ENCODE peak calls at places on chromosomes 16 and 17, in ten cellular contexts. One of them, this sample, is unnamed.
A peak's percentile ranks its signal among the peaks of the same experiment; 100 is the strongest.

GRCh38 chr16:31693733-31694132 is 166.0 kb downstream of the AHSP start:
- DNase-seq in gastrocnemius medialis: no peak
- DNase-seq in mucosa of descending colon: no peak
- DNase-seq in tibial nerve: no peak
- DNase-seq in lower lobe of right lung: no peak
- DNase-seq in Peyer's patch: no peak
- DNase-seq in mammary epithelial cell: no peak
- DNase-seq in uterus: no peak
- DNase-seq in CD4-positive, alpha-beta memory T cell: no peak
- DNase-seq in lung: no peak
- DNase-seq in this sample: no peak

GRCh38 chr16:58730724-58731370 is 3.3 kb downstream of the GOT2 start:
- DNase-seq in lower lobe of right lung: no peak
- DNase-seq in tibial nerve: no peak
- DNase-seq in mucosa of descending colon: no peak
- DNase-seq in lung: no peak
- DNase-seq in mammary epithelial cell: no peak
- DNase-seq in uterus: no peak
- DNase-seq in CD4-positive, alpha-beta memory T cell: no peak
- DNase-seq in gastrocnemius medialis: no peak
- DNase-seq in Peyer's patch: no peak
- DNase-seq in this sample: no peak

GRCh38 chr16:21708533-21709115 is 44.9 kb downstream of the OTOA start:
- DNase-seq in Peyer's patch: peak; percentile 95
- DNase-seq in lung: peak; percentile 76
- DNase-seq in tibial nerve: peak; percentile 98
- DNase-seq in lower lobe of right lung: peak; percentile 53
- DNase-seq in uterus: peak; percentile 66
- DNase-seq in CD4-positive, alpha-beta memory T cell: peak; percentile 79
- DNase-seq in mammary epithelial cell: peak; percentile 60
- DNase-seq in mucosa of descending colon: peak; percentile 96
- DNase-seq in gastrocnemius medialis: peak; percentile 34
- DNase-seq in this sample: peak; percentile 76

GRCh38 chr17:41521574-41522261 is 3.0 kb upstream of the KRT15 start:
- DNase-seq in CD4-positive, alpha-beta memory T cell: no peak
- DNase-seq in mucosa of descending colon: peak; percentile 77
- DNase-seq in Peyer's patch: peak; percentile 88
- DNase-seq in mammary epithelial cell: peak; percentile 99
- DNase-seq in tibial nerve: no peak
- DNase-seq in lower lobe of right lung: peak; percentile 83
- DNase-seq in lung: peak; percentile 89
- DNase-seq in uterus: no peak
- DNase-seq in gastrocnemius medialis: no peak
- DNase-seq in this sample: no peak

GRCh38 chr16:66658860-66659190 is 37.7 kb downstream of the CMTM4 start:
- DNase-seq in CD4-positive, alpha-beta memory T cell: no peak
- DNase-seq in mammary epithelial cell: no peak
- DNase-seq in lung: no peak
- DNase-seq in lower lobe of right lung: no peak
- DNase-seq in gastrocnemius medialis: no peak
- DNase-seq in mucosa of descending colon: no peak
- DNase-seq in Peyer's patch: no peak
- DNase-seq in tibial nerve: no peak
- DNase-seq in uterus: no peak
- DNase-seq in this sample: no peak

GRCh38 chr17:82892869-82893565 is 53.2 kb upstream of the ZNF750 start:
- DNase-seq in lower lobe of right lung: peak; percentile 68
- DNase-seq in Peyer's patch: peak; percentile 88
- DNase-seq in lung: no peak
- DNase-seq in uterus: no peak
- DNase-seq in gastrocnemius medialis: no peak
- DNase-seq in tibial nerve: no peak
- DNase-seq in mucosa of descending colon: peak; percentile 49
- DNase-seq in mammary epithelial cell: no peak
- DNase-seq in CD4-positive, alpha-beta memory T cell: peak; percentile 90
- DNase-seq in this sample: peak; percentile 80

GRCh38 chr17:75637143-75637538 is 3.9 kb downstream of the SMIM5 start:
- DNase-seq in CD4-positive, alpha-beta memory T cell: no peak
- DNase-seq in mucosa of descending colon: peak; percentile 69
- DNase-seq in uterus: peak; percentile 14
- DNase-seq in lower lobe of right lung: peak; percentile 64
- DNase-seq in Peyer's patch: no peak
- DNase-seq in gastrocnemius medialis: no peak
- DNase-seq in mammary epithelial cell: no peak
- DNase-seq in lung: no peak
- DNase-seq in tibial nerve: no peak
- DNase-seq in this sample: no peak

GRCh38 chr17:65366102-65366844 is 195.2 kb downstream of the AXIN2 start:
- DNase-seq in CD4-positive, alpha-beta memory T cell: no peak
- DNase-seq in tibial nerve: no peak
- DNase-seq in Peyer's patch: no peak
- DNase-seq in mammary epithelial cell: no peak
- DNase-seq in lower lobe of right lung: no peak
- DNase-seq in gastrocnemius medialis: no peak
- DNase-seq in lung: no peak
- DNase-seq in mucosa of descending colon: no peak
- DNase-seq in uterus: no peak
- DNase-seq in this sample: no peak

GRCh38 chr17:8939496-8940334 is 25.8 kb downstream of the PIK3R5 start:
- DNase-seq in gastrocnemius medialis: no peak
- DNase-seq in tibial nerve: no peak
- DNase-seq in mucosa of descending colon: no peak
- DNase-seq in lung: no peak
- DNase-seq in Peyer's patch: no peak
- DNase-seq in mammary epithelial cell: no peak
- DNase-seq in uterus: no peak
- DNase-seq in lower lobe of right lung: no peak
- DNase-seq in CD4-positive, alpha-beta memory T cell: peak; percentile 70
- DNase-seq in this sample: no peak

GRCh38 chr17:8944083-8944482 is 21.4 kb downstream of the PIK3R5 start:
- DNase-seq in lower lobe of right lung: no peak
- DNase-seq in lung: no peak
- DNase-seq in tibial nerve: no peak
- DNase-seq in mammary epithelial cell: no peak
- DNase-seq in Peyer's patch: no peak
- DNase-seq in mucosa of descending colon: no peak
- DNase-seq in gastrocnemius medialis: no peak
- DNase-seq in uterus: no peak
- DNase-seq in CD4-positive, alpha-beta memory T cell: no peak
- DNase-seq in this sample: no peak

GRCh38 chr17:8940866-8941471 is 24.5 kb downstream of the PIK3R5 start:
- DNase-seq in mammary epithelial cell: no peak
- DNase-seq in tibial nerve: no peak
- DNase-seq in uterus: no peak
- DNase-seq in lower lobe of right lung: no peak
- DNase-seq in mucosa of descending colon: no peak
- DNase-seq in Peyer's patch: no peak
- DNase-seq in lung: no peak
- DNase-seq in CD4-positive, alpha-beta memory T cell: no peak
- DNase-seq in gastrocnemius medialis: no peak
- DNase-seq in this sample: peak; percentile 55

GRCh38 chr17:8941520-8941919 is 24.0 kb downstream of the PIK3R5 start:
- DNase-seq in gastrocnemius medialis: no peak
- DNase-seq in uterus: no peak
- DNase-seq in mammary epithelial cell: no peak
- DNase-seq in lower lobe of right lung: peak; percentile 65
- DNase-seq in lung: no peak
- DNase-seq in Peyer's patch: peak; percentile 87
- DNase-seq in mucosa of descending colon: no peak
- DNase-seq in CD4-positive, alpha-beta memory T cell: peak; percentile 72
- DNase-seq in tibial nerve: no peak
- DNase-seq in this sample: peak; percentile 68

DNA sequence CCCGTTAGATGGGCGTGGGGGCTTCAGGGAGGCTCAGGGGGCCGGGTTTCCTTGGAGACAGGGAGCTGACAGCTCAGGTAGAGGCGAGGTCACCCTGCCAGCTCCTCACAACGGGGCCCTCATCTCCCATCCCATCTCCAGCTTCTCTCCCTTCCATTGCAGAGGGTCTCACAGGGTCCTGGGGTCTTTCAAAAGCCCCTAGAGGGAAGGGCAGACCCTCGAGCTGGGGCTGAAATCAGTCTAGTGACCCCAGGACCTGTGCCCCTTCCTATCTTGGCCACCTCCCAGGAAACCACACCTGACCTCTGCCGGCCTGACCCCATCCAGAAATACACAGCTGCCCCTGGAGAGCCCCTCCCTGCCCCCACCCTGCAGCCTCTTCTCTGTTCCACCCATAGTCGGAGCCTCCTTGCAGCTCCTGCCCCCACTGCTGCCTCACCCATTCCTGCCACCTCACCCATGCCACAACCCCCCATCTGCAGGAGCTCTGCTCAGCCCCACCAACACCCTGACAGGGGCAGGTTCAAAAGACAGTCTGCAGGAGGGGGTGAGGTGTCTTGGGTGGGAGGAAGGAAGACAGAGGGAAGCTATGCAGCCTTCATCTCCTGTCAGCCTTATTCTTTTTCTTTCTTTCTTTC is 23.4 kb downstream of the PIK3R5 start:
- DNase-seq in CD4-positive, alpha-beta memory T cell: no peak
- DNase-seq in tibial nerve: no peak
- DNase-seq in mucosa of descending colon: no peak
- DNase-seq in Peyer's patch: no peak
- DNase-seq in lung: no peak
- DNase-seq in uterus: no peak
- DNase-seq in mammary epithelial cell: no peak
- DNase-seq in lower lobe of right lung: no peak
- DNase-seq in gastrocnemius medialis: no peak
- DNase-seq in this sample: peak; percentile 64
- H3K4me1 ChIP-seq in CD4-positive, alpha-beta memory T cell: peaks cover 90% of the 10 kb centered on the region
- H3K4me1 ChIP-seq in tibial nerve: no peaks in the 10 kb centered on the region
- H3K4me1 ChIP-seq in mucosa of descending colon: no peaks in the 10 kb centered on the region
- H3K4me1 ChIP-seq in Peyer's patch: peaks cover 33% of the 10 kb centered on the region
- H3K4me1 ChIP-seq in lung: peaks cover 2% of the 10 kb centered on the region
- H3K4me1 ChIP-seq in uterus: no peaks in the 10 kb centered on the region
- H3K4me1 ChIP-seq in mammary epithelial cell: no peaks in the 10 kb centered on the region
- H3K4me1 ChIP-seq in lower lobe of right lung: peaks cover 21% of the 10 kb centered on the region
- H3K4me1 ChIP-seq in gastrocnemius medialis: no peaks in the 10 kb centered on the region
- H3K4me1 ChIP-seq in this sample: peaks cover 85% of the 10 kb centered on the region

DNA sequence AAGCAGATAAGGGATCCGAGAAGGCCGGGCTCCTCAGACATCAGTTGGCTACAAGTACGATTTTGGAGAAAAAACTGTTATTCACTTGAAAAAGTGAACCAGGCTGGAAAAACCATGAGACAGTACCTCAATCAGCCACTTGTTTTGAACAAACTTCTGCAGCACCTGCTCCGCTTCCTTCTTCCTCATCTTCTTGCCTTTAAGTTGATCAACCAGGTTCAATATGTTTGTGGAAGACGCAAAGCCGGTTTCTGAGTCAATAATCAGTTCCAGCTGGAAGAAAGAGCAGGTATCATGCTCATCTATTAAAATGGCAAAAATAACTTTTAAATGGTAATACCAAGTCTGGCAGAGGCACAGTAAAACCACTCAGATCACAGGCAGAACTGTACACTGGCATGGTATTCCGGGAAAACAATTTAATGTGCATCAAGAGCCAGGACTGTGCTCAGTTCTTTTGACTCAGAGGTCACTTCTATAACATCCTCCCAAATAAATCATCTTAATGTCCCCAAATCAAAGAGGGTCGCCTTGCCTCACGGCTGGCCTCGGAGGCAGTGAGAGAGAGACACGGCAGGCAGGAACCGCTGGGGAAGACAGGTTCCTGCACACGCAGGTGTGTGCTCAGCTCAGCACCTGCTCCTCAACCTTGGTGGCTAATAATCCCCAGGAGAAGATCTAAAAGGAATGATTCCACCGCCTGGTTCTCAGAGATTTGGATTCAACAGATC is 29.7 kb downstream of the KDM8 start:
- DNase-seq in lung: no peak
- DNase-seq in gastrocnemius medialis: no peak
- DNase-seq in CD4-positive, alpha-beta memory T cell: no peak
- DNase-seq in mammary epithelial cell: no peak
- DNase-seq in mucosa of descending colon: no peak
- DNase-seq in Peyer's patch: no peak
- DNase-seq in lower lobe of right lung: peak; percentile 17
- DNase-seq in uterus: no peak
- DNase-seq in tibial nerve: no peak
- DNase-seq in this sample: no peak
- H3K4me1 ChIP-seq in lung: peaks cover 24% of the 10 kb centered on the region
- H3K4me1 ChIP-seq in gastrocnemius medialis: peaks cover 20% of the 10 kb centered on the region
- H3K4me1 ChIP-seq in CD4-positive, alpha-beta memory T cell: peaks cover 94% of the 10 kb centered on the region
- H3K4me1 ChIP-seq in mammary epithelial cell: peaks cover 25% of the 10 kb centered on the region
- H3K4me1 ChIP-seq in mucosa of descending colon: peaks cover 75% of the 10 kb centered on the region
- H3K4me1 ChIP-seq in Peyer's patch: peaks cover 29% of the 10 kb centered on the region
- H3K4me1 ChIP-seq in lower lobe of right lung: peaks cover 73% of the 10 kb centered on the region
- H3K4me1 ChIP-seq in uterus: no peaks in the 10 kb centered on the region
- H3K4me1 ChIP-seq in tibial nerve: peaks cover 41% of the 10 kb centered on the region
- H3K4me1 ChIP-seq in this sample: peaks cover 93% of the 10 kb centered on the region

GRCh38 chr17:57530026-57530425 is 215.1 kb downstream of the CCDC182 start:
- DNase-seq in mammary epithelial cell: no peak
- DNase-seq in lower lobe of right lung: no peak
- DNase-seq in gastrocnemius medialis: no peak
- DNase-seq in uterus: no peak
- DNase-seq in mucosa of descending colon: no peak
- DNase-seq in CD4-positive, alpha-beta memory T cell: no peak
- DNase-seq in tibial nerve: no peak
- DNase-seq in Peyer's patch: no peak
- DNase-seq in lung: no peak
- DNase-seq in this sample: no peak
- H3K4me1 ChIP-seq in mammary epithelial cell: no peaks in the 10 kb centered on the region
- H3K4me1 ChIP-seq in lower lobe of right lung: peaks cover 12% of the 10 kb centered on the region
- H3K4me1 ChIP-seq in gastrocnemius medialis: peaks cover 3% of the 10 kb centered on the region
- H3K4me1 ChIP-seq in uterus: no peaks in the 10 kb centered on the region
- H3K4me1 ChIP-seq in mucosa of descending colon: no peaks in the 10 kb centered on the region
- H3K4me1 ChIP-seq in CD4-positive, alpha-beta memory T cell: peaks cover 12% of the 10 kb centered on the region
- H3K4me1 ChIP-seq in tibial nerve: peaks cover 3% of the 10 kb centered on the region
- H3K4me1 ChIP-seq in Peyer's patch: no peaks in the 10 kb centered on the region
- H3K4me1 ChIP-seq in lung: peaks cover 6% of the 10 kb centered on the region
- H3K4me1 ChIP-seq in this sample: peaks cover 15% of the 10 kb centered on the region

GRCh38 chr16:82331397-82331796 is 161.4 kb upstream of the MPHOSPH6 start:
- DNase-seq in tibial nerve: no peak
- DNase-seq in mucosa of descending colon: no peak
- DNase-seq in lower lobe of right lung: no peak
- DNase-seq in gastrocnemius medialis: no peak
- DNase-seq in lung: no peak
- DNase-seq in CD4-positive, alpha-beta memory T cell: no peak
- DNase-seq in mammary epithelial cell: no peak
- DNase-seq in Peyer's patch: no peak
- DNase-seq in uterus: no peak
- DNase-seq in this sample: no peak

GRCh38 chr16:82340531-82340930 is 170.5 kb upstream of the MPHOSPH6 start:
- DNase-seq in uterus: no peak
- DNase-seq in mammary epithelial cell: no peak
- DNase-seq in lower lobe of right lung: no peak
- DNase-seq in lung: no peak
- DNase-seq in mucosa of descending colon: no peak
- DNase-seq in tibial nerve: no peak
- DNase-seq in gastrocnemius medialis: no peak
- DNase-seq in CD4-positive, alpha-beta memory T cell: no peak
- DNase-seq in Peyer's patch: no peak
- DNase-seq in this sample: no peak

GRCh38 chr16:82331974-82332750 is 162.1 kb upstream of the MPHOSPH6 start:
- DNase-seq in CD4-positive, alpha-beta memory T cell: no peak
- DNase-seq in lower lobe of right lung: no peak
- DNase-seq in uterus: no peak
- DNase-seq in Peyer's patch: no peak
- DNase-seq in mammary epithelial cell: no peak
- DNase-seq in mucosa of descending colon: no peak
- DNase-seq in lung: no peak
- DNase-seq in tibial nerve: no peak
- DNase-seq in gastrocnemius medialis: no peak
- DNase-seq in this sample: no peak

GRCh38 chr16:82341146-82341669 is 171.2 kb upstream of the MPHOSPH6 start:
- DNase-seq in tibial nerve: no peak
- DNase-seq in mammary epithelial cell: no peak
- DNase-seq in uterus: no peak
- DNase-seq in Peyer's patch: no peak
- DNase-seq in mucosa of descending colon: no peak
- DNase-seq in lung: no peak
- DNase-seq in lower lobe of right lung: no peak
- DNase-seq in gastrocnemius medialis: no peak
- DNase-seq in CD4-positive, alpha-beta memory T cell: no peak
- DNase-seq in this sample: no peak

DNA sequence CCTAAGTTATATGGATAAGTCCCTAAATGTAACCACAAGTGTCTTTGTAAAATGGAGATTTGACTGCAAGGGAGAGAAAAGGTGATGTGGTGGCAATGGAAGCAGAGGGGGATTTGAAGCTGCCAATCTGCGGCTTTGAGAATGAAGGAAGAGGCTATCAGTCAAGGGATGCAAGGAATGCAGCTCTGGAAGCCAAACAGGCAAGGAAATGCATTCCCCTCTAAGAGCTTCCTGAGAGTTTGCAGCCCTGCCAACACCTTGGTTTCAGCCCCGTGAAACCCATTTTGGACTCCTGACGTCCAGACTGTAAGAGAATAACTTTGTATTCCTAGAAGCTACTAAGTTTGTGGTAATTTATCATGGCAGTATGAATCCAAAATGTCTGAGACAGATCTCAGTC is 167.3 kb upstream of the MPHOSPH6 start:
- DNase-seq in mucosa of descending colon: no peak
- DNase-seq in uterus: no peak
- DNase-seq in lung: no peak
- DNase-seq in gastrocnemius medialis: no peak
- DNase-seq in mammary epithelial cell: no peak
- DNase-seq in lower lobe of right lung: no peak
- DNase-seq in Peyer's patch: no peak
- DNase-seq in CD4-positive, alpha-beta memory T cell: no peak
- DNase-seq in tibial nerve: no peak
- DNase-seq in this sample: no peak
- H3K4me1 ChIP-seq in mucosa of descending colon: no peaks in the 10 kb centered on the region
- H3K4me1 ChIP-seq in uterus: no peaks in the 10 kb centered on the region
- H3K4me1 ChIP-seq in lung: no peaks in the 10 kb centered on the region
- H3K4me1 ChIP-seq in gastrocnemius medialis: no peaks in the 10 kb centered on the region
- H3K4me1 ChIP-seq in mammary epithelial cell: no peaks in the 10 kb centered on the region
- H3K4me1 ChIP-seq in lower lobe of right lung: no peaks in the 10 kb centered on the region
- H3K4me1 ChIP-seq in Peyer's patch: no peaks in the 10 kb centered on the region
- H3K4me1 ChIP-seq in CD4-positive, alpha-beta memory T cell: no peaks in the 10 kb centered on the region
- H3K4me1 ChIP-seq in tibial nerve: no peaks in the 10 kb centered on the region
- H3K4me1 ChIP-seq in this sample: no peaks in the 10 kb centered on the region